ENCODE peak calls at places on chromosomes 4 and X, in four cellular contexts. One of them, this sample, is unnamed.

GRCh38 chr4:28759064-28759463 is 1898.4 kb downstream of the STIM2 start:
- DNase-seq in CD8-positive, alpha-beta T cell: no peak
- DNase-seq in suprapubic skin: no peak
- DNase-seq in astrocyte of the spinal cord: no peak
- DNase-seq in this sample: no peak

GRCh38 chr4:123649644-123650356 is 253.2 kb downstream of the SPRY1 start:
- DNase-seq in CD8-positive, alpha-beta T cell: no peak
- DNase-seq in astrocyte of the spinal cord: peak
- DNase-seq in suprapubic skin: no peak
- DNase-seq in this sample: peak

GRCh38 chr4:105225500-105225899 is 78.8 kb downstream of the TET2 start:
- DNase-seq in CD8-positive, alpha-beta T cell: no peak
- DNase-seq in astrocyte of the spinal cord: no peak
- DNase-seq in suprapubic skin: no peak
- DNase-seq in this sample: no peak

GRCh38 chr4:40736910-40737309 is 12.8 kb upstream of the NSUN7 start:
- DNase-seq in suprapubic skin: no peak
- DNase-seq in CD8-positive, alpha-beta T cell: no peak
- DNase-seq in astrocyte of the spinal cord: peak
- DNase-seq in this sample: no peak

GRCh38 chrX:12011075-12011474 is 127.2 kb upstream of the FRMPD4 start:
- DNase-seq in astrocyte of the spinal cord: peak
- DNase-seq in suprapubic skin: no peak
- DNase-seq in CD8-positive, alpha-beta T cell: no peak
- DNase-seq in this sample: no peak

GRCh38 chrX:345020-345925 is 26.7 kb upstream of the GTPBP6 start:
- DNase-seq in CD8-positive, alpha-beta T cell: no peak
- DNase-seq in suprapubic skin: peak
- DNase-seq in astrocyte of the spinal cord: no peak
- DNase-seq in this sample: no peak

GRCh38 chr4:8221476-8221875 is 22.4 kb downstream of the SH3TC1 start:
- DNase-seq in CD8-positive, alpha-beta T cell: no peak
- DNase-seq in astrocyte of the spinal cord: no peak
- DNase-seq in suprapubic skin: no peak
- DNase-seq in this sample: no peak

GRCh38 chrX:97692575-97692974 is 808.9 kb downstream of the RPA4 start:
- DNase-seq in suprapubic skin: no peak
- DNase-seq in CD8-positive, alpha-beta T cell: no peak
- DNase-seq in astrocyte of the spinal cord: no peak
- DNase-seq in this sample: no peak

GRCh38 chr4:163609046-163609445 is 114.6 kb downstream of the TMA16 start:
- DNase-seq in astrocyte of the spinal cord: no peak
- DNase-seq in CD8-positive, alpha-beta T cell: no peak
- DNase-seq in suprapubic skin: no peak
- DNase-seq in this sample: no peak

GRCh38 chr4:183905081-183905592 is at the start of gene STOX2:
- DNase-seq in CD8-positive, alpha-beta T cell: no peak
- DNase-seq in astrocyte of the spinal cord: peak
- DNase-seq in suprapubic skin: peak
- DNase-seq in this sample: peak

GRCh38 chr4:123399638-123400358 is 3.2 kb downstream of the SPRY1 start:
- DNase-seq in CD8-positive, alpha-beta T cell: no peak
- DNase-seq in suprapubic skin: no peak
- DNase-seq in astrocyte of the spinal cord: peak
- DNase-seq in this sample: no peak

GRCh38 chr4:182297659-182298058 is 54.5 kb downstream of the TENM3 start:
- DNase-seq in suprapubic skin: no peak
- DNase-seq in astrocyte of the spinal cord: peak
- DNase-seq in CD8-positive, alpha-beta T cell: no peak
- DNase-seq in this sample: no peak

GRCh38 chr4:183503497-183504063 is 1.3 kb upstream of the ING2 start:
- DNase-seq in astrocyte of the spinal cord: no peak
- DNase-seq in suprapubic skin: no peak
- DNase-seq in CD8-positive, alpha-beta T cell: no peak
- DNase-seq in this sample: no peak

DNA sequence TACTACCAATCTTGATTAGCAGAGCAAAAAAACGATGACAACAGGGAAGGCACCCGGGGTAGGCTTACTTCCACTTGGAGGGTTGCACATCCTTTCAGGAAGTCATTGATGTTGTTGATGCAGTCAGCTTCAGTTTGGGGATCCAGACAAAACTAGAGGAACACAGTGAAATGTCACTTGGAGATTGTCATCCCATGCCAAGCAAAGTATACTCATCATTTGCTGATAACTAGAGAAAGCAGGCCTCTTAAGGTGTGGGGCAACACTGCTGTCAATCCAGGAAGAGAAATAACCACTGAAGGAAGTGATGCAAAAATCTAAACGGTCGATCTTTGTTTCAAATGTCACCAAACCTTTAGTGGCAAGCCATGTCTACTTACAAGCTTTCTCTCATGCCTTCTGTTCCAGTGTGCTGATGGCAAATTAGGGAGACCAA is 1.4 kb downstream of the ARHGEF6 start:
- DNase-seq in CD8-positive, alpha-beta T cell: no peak
- DNase-seq in suprapubic skin: no peak
- DNase-seq in astrocyte of the spinal cord: no peak
- DNase-seq in this sample: no peak
- H3K4me3 ChIP-seq in CD8-positive, alpha-beta T cell: peak
- H3K4me3 ChIP-seq in suprapubic skin: peak
- H3K4me3 ChIP-seq in astrocyte of the spinal cord: no peak
- H3K4me3 ChIP-seq in this sample: no peak

DNA sequence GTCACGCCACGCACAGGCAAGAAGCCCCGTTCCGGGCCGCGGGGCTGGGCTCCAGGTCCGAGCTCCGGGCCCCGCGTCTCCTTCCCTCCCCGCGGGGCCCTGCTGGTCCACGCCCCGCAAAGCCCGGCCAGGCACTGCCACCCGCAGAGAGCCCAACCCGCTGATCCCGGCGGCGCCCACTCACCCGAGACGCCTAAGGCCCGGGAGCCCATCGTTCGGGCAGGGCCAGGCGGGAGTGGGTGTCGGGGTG is 870 bp downstream of the PDZD4 start:
- DNase-seq in suprapubic skin: no peak
- DNase-seq in CD8-positive, alpha-beta T cell: no peak
- DNase-seq in astrocyte of the spinal cord: no peak
- DNase-seq in this sample: no peak
- H3K4me3 ChIP-seq in suprapubic skin: peak
- H3K4me3 ChIP-seq in CD8-positive, alpha-beta T cell: no peak
- H3K4me3 ChIP-seq in astrocyte of the spinal cord: no peak
- H3K4me3 ChIP-seq in this sample: no peak

DNA sequence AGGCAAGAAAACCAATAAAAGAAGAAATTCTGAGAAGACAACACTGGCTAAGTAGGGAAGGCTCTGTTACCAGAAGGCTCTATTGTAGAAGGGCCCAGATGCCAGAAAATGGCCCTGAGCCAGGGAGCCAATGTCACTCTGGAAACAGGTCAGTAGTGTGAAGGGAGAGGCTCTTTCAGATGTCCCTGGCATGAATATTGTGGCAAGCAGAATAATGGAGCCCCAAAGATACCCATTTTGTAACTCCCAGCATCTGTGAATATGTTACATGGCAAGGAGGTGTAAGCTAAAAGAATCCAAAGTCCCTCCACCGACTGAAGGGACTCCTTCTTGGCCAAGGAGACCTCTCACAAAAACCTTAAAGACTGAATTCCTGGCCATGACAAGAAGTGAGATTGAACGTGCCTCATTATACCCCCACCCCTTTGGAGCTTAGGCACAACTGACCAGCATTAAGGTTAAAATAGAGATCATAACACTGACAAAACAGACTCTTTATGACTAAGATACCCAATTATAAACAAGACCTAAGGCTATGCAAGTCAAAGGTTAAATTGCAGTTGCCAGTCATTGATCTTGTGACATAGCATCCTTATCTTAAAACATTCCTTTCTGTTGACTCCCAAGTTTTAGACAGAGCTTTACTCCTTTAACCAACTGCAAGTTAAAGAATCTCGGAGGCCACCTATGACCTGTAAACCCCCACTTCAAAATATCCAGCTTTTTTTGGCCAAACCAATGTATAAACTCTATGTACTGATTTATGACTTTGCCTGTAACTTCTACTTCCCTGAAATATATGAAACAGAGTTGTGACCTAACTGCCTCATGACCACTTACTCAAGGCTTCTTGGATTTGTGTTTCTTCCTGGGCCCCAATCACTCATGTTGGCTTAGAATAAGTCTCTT is 42.2 kb upstream of the SMIM10 start:
- DNase-seq in astrocyte of the spinal cord: peak
- DNase-seq in suprapubic skin: no peak
- DNase-seq in CD8-positive, alpha-beta T cell: no peak
- DNase-seq in this sample: no peak
- H3K4me3 ChIP-seq in astrocyte of the spinal cord: no peak
- H3K4me3 ChIP-seq in suprapubic skin: no peak
- H3K4me3 ChIP-seq in CD8-positive, alpha-beta T cell: no peak
- H3K4me3 ChIP-seq in this sample: no peak

GRCh38 chr4:38320833-38321232 is 343.2 kb upstream of the KLF3 start:
- DNase-seq in astrocyte of the spinal cord: no peak
- DNase-seq in CD8-positive, alpha-beta T cell: no peak
- DNase-seq in suprapubic skin: no peak
- DNase-seq in this sample: no peak
- H3K4me3 ChIP-seq in astrocyte of the spinal cord: no peak
- H3K4me3 ChIP-seq in CD8-positive, alpha-beta T cell: no peak
- H3K4me3 ChIP-seq in suprapubic skin: no peak
- H3K4me3 ChIP-seq in this sample: no peak

GRCh38 chr4:76494243-76494642 is 59.2 kb downstream of the SHROOM3 start:
- DNase-seq in astrocyte of the spinal cord: no peak
- DNase-seq in CD8-positive, alpha-beta T cell: no peak
- DNase-seq in suprapubic skin: no peak
- DNase-seq in this sample: no peak
- H3K4me3 ChIP-seq in astrocyte of the spinal cord: no peak
- H3K4me3 ChIP-seq in CD8-positive, alpha-beta T cell: no peak
- H3K4me3 ChIP-seq in suprapubic skin: no peak
- H3K4me3 ChIP-seq in this sample: no peak

DNA sequence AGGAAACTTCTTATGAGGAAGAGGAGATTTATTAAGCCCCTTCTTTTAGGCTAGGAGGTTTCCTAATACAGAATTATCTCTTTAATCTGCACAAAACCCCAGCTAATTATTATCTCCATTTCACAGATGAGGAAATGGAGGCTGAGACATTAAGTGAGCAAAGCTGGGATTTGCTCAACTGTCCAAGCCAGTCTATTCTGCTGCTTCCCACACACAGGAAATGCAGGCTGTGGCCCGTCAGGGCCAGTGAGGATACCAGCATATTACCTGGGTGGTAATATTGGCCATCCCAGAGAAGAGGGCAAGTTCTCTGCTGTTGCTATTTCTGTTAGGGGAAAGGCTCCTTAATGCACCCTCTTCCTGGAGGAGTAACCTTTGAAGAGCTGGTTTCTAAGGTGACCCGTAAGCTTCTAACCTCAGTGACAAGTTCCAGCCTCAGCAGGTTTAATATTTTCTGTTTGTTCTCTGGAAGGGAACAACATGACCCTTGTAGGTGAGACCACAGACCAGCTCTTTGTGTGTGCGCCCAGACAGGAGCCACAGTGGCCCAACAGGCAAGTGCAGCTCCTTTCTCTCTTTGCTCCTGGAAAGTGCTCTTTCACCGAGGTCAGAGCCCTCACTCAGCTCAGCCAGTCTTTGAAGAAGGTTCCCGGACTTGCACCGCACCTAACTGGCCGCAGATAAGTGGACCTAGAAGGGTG is 35.6 kb downstream of the TBC1D9 start:
- DNase-seq in CD8-positive, alpha-beta T cell: no peak
- DNase-seq in astrocyte of the spinal cord: no peak
- DNase-seq in suprapubic skin: no peak
- DNase-seq in this sample: no peak
- H3K4me3 ChIP-seq in CD8-positive, alpha-beta T cell: no peak
- H3K4me3 ChIP-seq in astrocyte of the spinal cord: no peak
- H3K4me3 ChIP-seq in suprapubic skin: peak
- H3K4me3 ChIP-seq in this sample: peak

GRCh38 chr4:152352645-152353116 is 183.2 kb downstream of the FBXW7 start:
- DNase-seq in astrocyte of the spinal cord: peak
- DNase-seq in CD8-positive, alpha-beta T cell: peak
- DNase-seq in suprapubic skin: no peak
- DNase-seq in this sample: peak

GRCh38 chr4:152351080-152351479 is 184.8 kb downstream of the FBXW7 start:
- DNase-seq in CD8-positive, alpha-beta T cell: no peak
- DNase-seq in suprapubic skin: no peak
- DNase-seq in astrocyte of the spinal cord: no peak
- DNase-seq in this sample: no peak

GRCh38 chr4:152348670-152349069 is 187.2 kb downstream of the FBXW7 start:
- DNase-seq in suprapubic skin: no peak
- DNase-seq in CD8-positive, alpha-beta T cell: no peak
- DNase-seq in astrocyte of the spinal cord: peak
- DNase-seq in this sample: no peak

GRCh38 chr4:152356428-152357034 is 179.4 kb downstream of the FBXW7 start:
- DNase-seq in CD8-positive, alpha-beta T cell: no peak
- DNase-seq in suprapubic skin: no peak
- DNase-seq in astrocyte of the spinal cord: no peak
- DNase-seq in this sample: no peak

GRCh38 chr4:152352215-152352614 is 183.7 kb downstream of the FBXW7 start:
- DNase-seq in CD8-positive, alpha-beta T cell: no peak
- DNase-seq in suprapubic skin: no peak
- DNase-seq in astrocyte of the spinal cord: no peak
- DNase-seq in this sample: no peak
- H3K4me3 ChIP-seq in CD8-positive, alpha-beta T cell: peak
- H3K4me3 ChIP-seq in suprapubic skin: peak
- H3K4me3 ChIP-seq in astrocyte of the spinal cord: peak
- H3K4me3 ChIP-seq in this sample: peak

DNA sequence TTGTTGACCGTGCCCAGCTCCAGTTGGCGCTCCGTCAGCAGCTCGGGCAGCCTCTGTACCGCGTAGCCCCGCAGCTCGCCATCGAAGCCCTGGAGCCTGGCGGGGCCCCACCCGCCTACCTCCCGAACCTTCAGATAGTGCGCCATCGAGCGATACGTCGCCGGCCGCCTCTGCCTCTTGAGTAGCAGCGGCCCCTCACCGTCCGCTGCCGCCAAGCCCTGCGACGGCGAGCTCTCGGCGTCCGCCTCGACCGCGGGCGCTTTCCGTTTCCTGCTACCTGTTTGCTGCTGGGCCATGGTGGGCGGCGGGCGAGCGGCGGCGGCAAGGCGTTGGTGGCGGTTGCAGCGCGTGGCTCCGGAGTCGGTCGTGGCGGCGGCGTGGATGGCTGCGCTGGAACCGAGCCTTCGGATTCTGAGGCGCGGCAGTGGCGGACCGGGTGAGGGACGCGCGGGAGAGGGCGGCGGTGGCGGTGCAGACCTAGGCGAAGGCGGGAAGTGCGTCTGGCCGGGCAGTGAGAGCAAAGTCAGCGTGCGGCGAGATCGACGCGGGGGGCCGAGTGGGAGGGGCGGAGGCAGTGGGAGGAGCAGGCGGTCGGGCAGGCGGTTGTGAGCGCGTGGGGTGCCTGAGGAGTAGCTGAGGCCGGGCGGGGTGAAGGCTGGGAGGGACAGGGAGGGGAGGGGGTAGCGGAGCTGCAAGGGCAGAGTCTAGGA is at the start of gene DCAF12L1:
- DNase-seq in suprapubic skin: no peak
- DNase-seq in CD8-positive, alpha-beta T cell: no peak
- DNase-seq in astrocyte of the spinal cord: no peak
- DNase-seq in this sample: no peak
- H3K4me3 ChIP-seq in suprapubic skin: peak
- H3K4me3 ChIP-seq in CD8-positive, alpha-beta T cell: no peak
- H3K4me3 ChIP-seq in astrocyte of the spinal cord: no peak
- H3K4me3 ChIP-seq in this sample: peak

This sample was measured in epithelial cell of proximal tubule.